ENCODE peak calls at places on chromosomes 12 and 14, in ten cellular contexts. One of them, this sample, is unnamed.

GRCh38 chr12:2856051-2856450 is 788 bp downstream of the TEX52 start:
- DNase-seq in ovary: no peak
- DNase-seq in IMR-90: no peak
- DNase-seq in astrocyte of the cerebellum: no peak
- DNase-seq in mucosa of descending colon: no peak
- DNase-seq in RWPE2: no peak
- DNase-seq in GM06990: no peak
- DNase-seq in retinal pigment epithelial cell: no peak
- DNase-seq in hepatocyte: no peak
- DNase-seq in bronchial epithelial cell: no peak
- DNase-seq in this sample: no peak

GRCh38 chr14:97315790-97316189 is 518.6 kb downstream of the VRK1 start:
- DNase-seq in bronchial epithelial cell: peak
- DNase-seq in retinal pigment epithelial cell: no peak
- DNase-seq in GM06990: no peak
- DNase-seq in IMR-90: no peak
- DNase-seq in ovary: no peak
- DNase-seq in astrocyte of the cerebellum: no peak
- DNase-seq in hepatocyte: no peak
- DNase-seq in RWPE2: no peak
- DNase-seq in mucosa of descending colon: no peak
- DNase-seq in this sample: no peak

GRCh38 chr12:26768611-26769603 is 64.1 kb downstream of the ITPR2 start:
- DNase-seq in GM06990: peak
- DNase-seq in IMR-90: no peak
- DNase-seq in astrocyte of the cerebellum: no peak
- DNase-seq in ovary: no peak
- DNase-seq in bronchial epithelial cell: no peak
- DNase-seq in RWPE2: no peak
- DNase-seq in hepatocyte: peak
- DNase-seq in mucosa of descending colon: no peak
- DNase-seq in retinal pigment epithelial cell: no peak
- DNase-seq in this sample: no peak

GRCh38 chr12:65308001-65308400 is 29.5 kb downstream of the MSRB3 start:
- DNase-seq in bronchial epithelial cell: peak
- DNase-seq in RWPE2: no peak
- DNase-seq in GM06990: no peak
- DNase-seq in IMR-90: peak
- DNase-seq in mucosa of descending colon: no peak
- DNase-seq in retinal pigment epithelial cell: no peak
- DNase-seq in ovary: no peak
- DNase-seq in astrocyte of the cerebellum: no peak
- DNase-seq in hepatocyte: no peak
- DNase-seq in this sample: peak

GRCh38 chr14:77037338-77037782 is 8.9 kb upstream of the IRF2BPL start:
- DNase-seq in bronchial epithelial cell: no peak
- DNase-seq in hepatocyte: no peak
- DNase-seq in mucosa of descending colon: no peak
- DNase-seq in GM06990: no peak
- DNase-seq in RWPE2: no peak
- DNase-seq in retinal pigment epithelial cell: no peak
- DNase-seq in ovary: no peak
- DNase-seq in IMR-90: no peak
- DNase-seq in astrocyte of the cerebellum: no peak
- DNase-seq in this sample: no peak

GRCh38 chr14:88421286-88421685 is 35.8 kb downstream of the SPATA7 start:
- DNase-seq in ovary: no peak
- DNase-seq in RWPE2: no peak
- DNase-seq in GM06990: no peak
- DNase-seq in retinal pigment epithelial cell: no peak
- DNase-seq in IMR-90: peak
- DNase-seq in bronchial epithelial cell: no peak
- DNase-seq in astrocyte of the cerebellum: no peak
- DNase-seq in hepatocyte: no peak
- DNase-seq in mucosa of descending colon: no peak
- DNase-seq in this sample: peak

GRCh38 chr12:26523708-26524150 is 309.3 kb downstream of the ITPR2 start:
- DNase-seq in ovary: peak
- DNase-seq in GM06990: no peak
- DNase-seq in retinal pigment epithelial cell: peak
- DNase-seq in astrocyte of the cerebellum: peak
- DNase-seq in bronchial epithelial cell: peak
- DNase-seq in IMR-90: peak
- DNase-seq in RWPE2: peak
- DNase-seq in hepatocyte: peak
- DNase-seq in mucosa of descending colon: peak
- DNase-seq in this sample: peak

GRCh38 chr12:29879606-29880308 is 96.0 kb upstream of the TMTC1 start:
- DNase-seq in bronchial epithelial cell: no peak
- DNase-seq in mucosa of descending colon: no peak
- DNase-seq in ovary: no peak
- DNase-seq in astrocyte of the cerebellum: no peak
- DNase-seq in retinal pigment epithelial cell: no peak
- DNase-seq in RWPE2: no peak
- DNase-seq in hepatocyte: no peak
- DNase-seq in GM06990: no peak
- DNase-seq in IMR-90: no peak
- DNase-seq in this sample: no peak

GRCh38 chr12:7678744-7679143 is 13.0 kb upstream of the APOBEC1 start:
- DNase-seq in IMR-90: no peak
- DNase-seq in retinal pigment epithelial cell: no peak
- DNase-seq in bronchial epithelial cell: no peak
- DNase-seq in astrocyte of the cerebellum: no peak
- DNase-seq in mucosa of descending colon: no peak
- DNase-seq in ovary: no peak
- DNase-seq in GM06990: no peak
- DNase-seq in RWPE2: no peak
- DNase-seq in hepatocyte: no peak
- DNase-seq in this sample: no peak

GRCh38 chr12:108438687-108439086 is 76.4 kb upstream of the FICD start:
- DNase-seq in retinal pigment epithelial cell: no peak
- DNase-seq in IMR-90: no peak
- DNase-seq in hepatocyte: no peak
- DNase-seq in bronchial epithelial cell: no peak
- DNase-seq in GM06990: no peak
- DNase-seq in astrocyte of the cerebellum: no peak
- DNase-seq in RWPE2: no peak
- DNase-seq in mucosa of descending colon: no peak
- DNase-seq in ovary: no peak
- DNase-seq in this sample: no peak

GRCh38 chr12:38053113-38053512 is 263.5 kb upstream of the ALG10B start:
- DNase-seq in GM06990: no peak
- DNase-seq in IMR-90: no peak
- DNase-seq in mucosa of descending colon: no peak
- DNase-seq in ovary: no peak
- DNase-seq in astrocyte of the cerebellum: no peak
- DNase-seq in RWPE2: no peak
- DNase-seq in retinal pigment epithelial cell: no peak
- DNase-seq in bronchial epithelial cell: no peak
- DNase-seq in hepatocyte: no peak
- DNase-seq in this sample: no peak

GRCh38 chr12:53696285-53696654 is 20.4 kb upstream of the ATP5MC2 start:
- DNase-seq in RWPE2: peak
- DNase-seq in mucosa of descending colon: peak
- DNase-seq in bronchial epithelial cell: peak
- DNase-seq in retinal pigment epithelial cell: peak
- DNase-seq in GM06990: no peak
- DNase-seq in ovary: no peak
- DNase-seq in IMR-90: peak
- DNase-seq in hepatocyte: peak
- DNase-seq in astrocyte of the cerebellum: peak
- DNase-seq in this sample: peak

DNA sequence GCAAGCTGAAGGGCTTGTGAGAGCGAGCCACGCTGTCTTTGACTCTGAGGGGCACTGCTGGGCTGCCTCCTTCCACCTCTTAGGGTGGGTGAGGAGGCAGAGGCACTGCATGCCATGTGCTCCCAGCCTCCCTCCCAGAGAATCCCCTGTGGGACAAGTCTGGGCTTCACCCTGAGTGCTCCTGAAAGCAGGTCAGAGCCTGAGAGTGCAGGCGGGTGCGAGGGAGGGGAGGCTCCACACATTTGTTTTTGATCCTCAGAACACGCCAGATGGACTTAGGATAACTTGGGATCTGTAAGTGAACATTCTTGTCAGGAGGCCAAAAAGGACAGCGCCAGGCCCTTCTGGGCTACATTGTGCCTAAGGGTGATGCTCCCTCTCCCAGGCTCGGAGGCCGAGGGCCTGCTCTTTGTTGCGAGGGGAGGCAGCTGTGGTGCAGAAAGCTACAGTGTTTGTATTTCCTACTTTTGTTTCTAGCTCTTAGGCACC is 155.4 kb downstream of the TMX1 start:
- DNase-seq in ovary: peak
- DNase-seq in hepatocyte: peak
- DNase-seq in retinal pigment epithelial cell: peak
- DNase-seq in bronchial epithelial cell: peak
- DNase-seq in mucosa of descending colon: peak
- DNase-seq in astrocyte of the cerebellum: peak
- DNase-seq in RWPE2: peak
- DNase-seq in IMR-90: peak
- DNase-seq in GM06990: no peak
- DNase-seq in this sample: peak
- H3K4me3 ChIP-seq in ovary: no peak
- H3K4me3 ChIP-seq in hepatocyte: no peak
- H3K4me3 ChIP-seq in retinal pigment epithelial cell: no peak
- H3K4me3 ChIP-seq in bronchial epithelial cell: no peak
- H3K4me3 ChIP-seq in mucosa of descending colon: no peak
- H3K4me3 ChIP-seq in astrocyte of the cerebellum: no peak
- H3K4me3 ChIP-seq in RWPE2: no peak
- H3K4me3 ChIP-seq in IMR-90: no peak
- H3K4me3 ChIP-seq in GM06990: no peak
- H3K4me3 ChIP-seq in this sample: no peak

DNA sequence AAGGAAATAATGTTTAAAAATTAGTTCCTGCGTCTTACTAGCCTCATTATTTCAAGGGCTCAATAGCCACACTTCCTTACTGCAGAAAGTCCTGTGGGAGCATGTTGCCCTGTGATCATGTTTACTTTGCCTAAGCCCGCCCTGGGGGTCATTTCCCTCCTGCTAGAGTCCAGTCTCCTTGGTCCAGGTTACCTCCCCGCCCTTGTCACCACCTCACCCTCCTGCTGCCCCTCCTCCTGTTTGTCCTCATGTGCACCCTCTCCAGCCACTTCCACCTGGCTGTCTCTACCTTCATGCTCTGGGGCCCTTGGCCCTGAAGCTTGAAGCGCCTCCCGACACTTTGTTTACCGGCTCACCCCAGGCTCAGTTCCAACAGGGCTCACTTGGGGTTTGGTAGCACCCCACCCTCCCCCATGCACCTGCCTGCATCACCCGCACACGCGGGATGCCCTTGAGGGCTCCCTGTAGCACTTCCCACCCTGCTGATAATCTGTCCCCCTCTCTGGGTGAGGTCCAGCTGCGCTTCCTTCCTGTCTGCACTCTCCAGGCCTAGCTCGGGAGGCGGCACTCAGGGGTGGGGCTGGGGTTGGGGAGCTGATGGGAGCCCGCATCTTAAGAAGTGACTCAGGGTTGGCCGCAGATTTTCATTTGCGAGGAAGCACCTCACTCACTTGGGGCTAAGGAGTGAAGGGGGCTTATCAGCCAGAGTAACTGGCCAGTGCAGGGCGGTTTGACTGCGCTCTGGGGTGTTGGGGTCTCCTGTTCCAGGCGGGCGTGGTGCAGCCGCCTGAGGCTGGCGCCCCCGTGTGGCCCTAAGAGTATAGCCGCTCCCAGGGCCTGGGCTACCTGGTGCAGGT is 40.1 kb downstream of the SMIM41 start:
- DNase-seq in IMR-90: no peak
- DNase-seq in hepatocyte: peak
- DNase-seq in GM06990: peak
- DNase-seq in mucosa of descending colon: no peak
- DNase-seq in astrocyte of the cerebellum: no peak
- DNase-seq in bronchial epithelial cell: peak
- DNase-seq in retinal pigment epithelial cell: no peak
- DNase-seq in RWPE2: no peak
- DNase-seq in ovary: no peak
- DNase-seq in this sample: peak
- TF ChIP-seq CTCF in IMR-90: peak
- TF ChIP-seq CTCF in hepatocyte: peak
- TF ChIP-seq CTCF in GM06990: peak
- TF ChIP-seq CTCF in mucosa of descending colon: peak
- TF ChIP-seq CTCF in astrocyte of the cerebellum: peak
- TF ChIP-seq CTCF in bronchial epithelial cell: peak
- TF ChIP-seq CTCF in retinal pigment epithelial cell: peak
- TF ChIP-seq CTCF in RWPE2: peak
- TF ChIP-seq CTCF in ovary: no peak
- TF ChIP-seq CTCF in this sample: peak

GRCh38 chr14:81536125-81536771 is 2.6 kb upstream of the SEL1L start:
- DNase-seq in GM06990: no peak
- DNase-seq in retinal pigment epithelial cell: no peak
- DNase-seq in RWPE2: no peak
- DNase-seq in bronchial epithelial cell: peak
- DNase-seq in astrocyte of the cerebellum: no peak
- DNase-seq in ovary: no peak
- DNase-seq in IMR-90: no peak
- DNase-seq in hepatocyte: no peak
- DNase-seq in mucosa of descending colon: no peak
- DNase-seq in this sample: no peak

GRCh38 chr14:81533536-81534343 is at the start of gene SEL1L:
- DNase-seq in ovary: peak
- DNase-seq in bronchial epithelial cell: peak
- DNase-seq in hepatocyte: peak
- DNase-seq in astrocyte of the cerebellum: peak
- DNase-seq in GM06990: peak
- DNase-seq in IMR-90: peak
- DNase-seq in retinal pigment epithelial cell: peak
- DNase-seq in mucosa of descending colon: peak
- DNase-seq in RWPE2: peak
- DNase-seq in this sample: peak

GRCh38 chr14:81537193-81537592 is 3.5 kb upstream of the SEL1L start:
- DNase-seq in mucosa of descending colon: no peak
- DNase-seq in RWPE2: no peak
- DNase-seq in astrocyte of the cerebellum: no peak
- DNase-seq in retinal pigment epithelial cell: no peak
- DNase-seq in hepatocyte: no peak
- DNase-seq in bronchial epithelial cell: peak
- DNase-seq in GM06990: no peak
- DNase-seq in ovary: no peak
- DNase-seq in IMR-90: no peak
- DNase-seq in this sample: no peak

GRCh38 chr14:81534510-81535074 is 939 bp upstream of the SEL1L start:
- DNase-seq in IMR-90: no peak
- DNase-seq in ovary: no peak
- DNase-seq in bronchial epithelial cell: no peak
- DNase-seq in astrocyte of the cerebellum: no peak
- DNase-seq in GM06990: no peak
- DNase-seq in mucosa of descending colon: no peak
- DNase-seq in RWPE2: no peak
- DNase-seq in retinal pigment epithelial cell: no peak
- DNase-seq in hepatocyte: no peak
- DNase-seq in this sample: no peak

GRCh38 chr14:81535399-81536124 is 1.9 kb upstream of the SEL1L start:
- DNase-seq in bronchial epithelial cell: no peak
- DNase-seq in GM06990: peak
- DNase-seq in retinal pigment epithelial cell: no peak
- DNase-seq in hepatocyte: no peak
- DNase-seq in RWPE2: no peak
- DNase-seq in astrocyte of the cerebellum: no peak
- DNase-seq in IMR-90: no peak
- DNase-seq in ovary: no peak
- DNase-seq in mucosa of descending colon: no peak
- DNase-seq in this sample: no peak
- H3K4me3 ChIP-seq in bronchial epithelial cell: no peak
- H3K4me3 ChIP-seq in GM06990: no peak
- H3K4me3 ChIP-seq in retinal pigment epithelial cell: no peak
- H3K4me3 ChIP-seq in hepatocyte: no peak
- H3K4me3 ChIP-seq in RWPE2: no peak
- H3K4me3 ChIP-seq in astrocyte of the cerebellum: no peak
- H3K4me3 ChIP-seq in IMR-90: no peak
- H3K4me3 ChIP-seq in ovary: no peak
- H3K4me3 ChIP-seq in mucosa of descending colon: no peak
- H3K4me3 ChIP-seq in this sample: no peak

GRCh38 chr14:55572578-55572977 is 7.4 kb upstream of the KTN1 start:
- DNase-seq in mucosa of descending colon: no peak
- DNase-seq in hepatocyte: no peak
- DNase-seq in ovary: no peak
- DNase-seq in astrocyte of the cerebellum: no peak
- DNase-seq in retinal pigment epithelial cell: no peak
- DNase-seq in RWPE2: no peak
- DNase-seq in GM06990: no peak
- DNase-seq in bronchial epithelial cell: peak
- DNase-seq in IMR-90: no peak
- DNase-seq in this sample: peak
- TF ChIP-seq CTCF in mucosa of descending colon: no peak
- TF ChIP-seq CTCF in hepatocyte: no peak
- TF ChIP-seq CTCF in ovary: no peak
- TF ChIP-seq CTCF in astrocyte of the cerebellum: no peak
- TF ChIP-seq CTCF in retinal pigment epithelial cell: no peak
- TF ChIP-seq CTCF in RWPE2: peak
- TF ChIP-seq CTCF in GM06990: no peak
- TF ChIP-seq CTCF in bronchial epithelial cell: no peak
- TF ChIP-seq CTCF in IMR-90: no peak
- TF ChIP-seq CTCF in this sample: no peak

This sample was measured in choroid plexus epithelial cell.